ENCODE peak calls at places on chromosome 21, in seven cellular contexts. X is IMR-90, F is epithelial cell of esophagus, D is lower lobe of right lung, C is mammary epithelial cell, O is fibroblast of pulmonary artery, T is AG09309. V is an unnamed sample.

GRCh38 chr21:45209685-45210284 is 77.9 kb downstream of the POFUT2 start:
- DNase-seq in X (no peak), F (no peak), D (no peak), C (no peak), O (no peak), T (no peak), V (no peak)

GRCh38 chr21:34820051-34820450 is 151.3 kb downstream of the CLIC6 start:
- DNase-seq in X (no peak), F (peak; percentile 57), D (no peak), C (no peak), O (no peak), T (no peak), V (no peak)

GRCh38 chr21:45364464-45365185 is 40.3 kb upstream of the COL18A1 start:
- DNase-seq in X (peak; percentile 89), F (no peak), D (no peak), C (peak; percentile 12), O (peak; percentile 87), T (no peak), V (peak; percentile 43)

GRCh38 chr21:24076179-24076578 is 1531.1 kb downstream of the MRPL39 start:
- DNase-seq in X (peak; percentile 52), F (no peak), D (no peak), C (no peak), O (peak; percentile 63), T (no peak), V (peak; percentile 4)

GRCh38 chr21:34967509-34968289 is 81.4 kb downstream of the RUNX1 start:
- DNase-seq in X (peak; percentile 35), F (peak; percentile 76), D (no peak), C (peak; percentile 10), O (no peak), T (no peak), V (no peak)

GRCh38 chr21:46033410-46034404 is 52.1 kb downstream of the COL6A1 start:
- DNase-seq in X (peak; percentile 78), F (no peak), D (no peak), C (no peak), O (no peak), T (no peak), V (no peak)

GRCh38 chr21:39349211-39350093 is 564 bp upstream of the HMGN1 start:
- DNase-seq in X (peak; percentile 90), F (peak; percentile 97), D (peak; percentile 99), C (peak; percentile 97), O (peak; percentile 95), T (peak; percentile 50), V (peak; percentile 80)

GRCh38 chr21:28538987-28539622 is 453.6 kb downstream of the LTN1 start:
- DNase-seq in X (peak; percentile 96), F (peak; percentile 67), D (no peak), C (peak; percentile 69), O (peak; percentile 62), T (peak; percentile 51), V (peak; percentile 86)

GRCh38 chr21:16829532-16829931 is 683.3 kb upstream of the CXADR start:
- DNase-seq in X (no peak), F (no peak), D (no peak), C (no peak), O (no peak), T (no peak), V (no peak)

GRCh38 chr21:45612096-45613019 is 31.2 kb upstream of the PCBP3 start:
- DNase-seq in X (peak; percentile 90), F (no peak), D (no peak), C (peak; percentile 44), O (peak; percentile 82), T (no peak), V (peak; percentile 77)

GRCh38 chr21:40901690-40902089 is 54.7 kb upstream of the DSCAM start:
- DNase-seq in X (no peak), F (no peak), D (no peak), C (no peak), O (no peak), T (no peak), V (no peak)

GRCh38 chr21:39763282-39763970 is 18.4 kb downstream of the IGSF5 start:
- DNase-seq in X (no peak), F (no peak), D (no peak), C (no peak), O (no peak), T (no peak), V (no peak)

GRCh38 chr21:15557925-15558324 is 171.9 kb upstream of the USP25 start:
- DNase-seq in X (no peak), F (no peak), D (no peak), C (no peak), O (no peak), T (no peak), V (no peak)

GRCh38 chr21:35045539-35046222 is 3.4 kb downstream of the RUNX1 start:
- DNase-seq in X (no peak), F (no peak), D (no peak), C (no peak), O (no peak), T (no peak), V (no peak)

GRCh38 chr21:15065381-15066230 is 806 bp upstream of the NRIP1 start:
- DNase-seq in X (peak; percentile 86), F (peak; percentile 73), D (peak; percentile 85), C (peak; percentile 79), O (peak; percentile 92), T (peak; percentile 63), V (peak; percentile 60)

GRCh38 chr21:39885119-39885848 is 18.0 kb downstream of the PCP4 start:
- DNase-seq in X (no peak), F (no peak), D (no peak), C (no peak), O (no peak), T (no peak), V (no peak)

GRCh38 chr21:42124081-42124480 is 53.0 kb downstream of the UMODL1 start:
- DNase-seq in X (no peak), F (no peak), D (no peak), C (no peak), O (no peak), T (no peak), V (no peak)
- H3K4me3 ChIP-seq in X (no peak overlapping the region), F (no peak overlapping the region), D (no peak overlapping the region), C (no peak overlapping the region), O (no peak overlapping the region), T (no peak overlapping the region), V (no peak overlapping the region)

GRCh38 chr21:36706951-36707762 is 8.2 kb downstream of the SIM2 start:
- DNase-seq in X (peak; percentile 37), F (no peak), D (no peak), C (no peak), O (peak; percentile 29), T (no peak), V (no peak)
- H3K4me3 ChIP-seq in X (no peak overlapping the region), F (no peak overlapping the region), D (no peak overlapping the region), C (no peak overlapping the region), O (no peak overlapping the region), T (no peak overlapping the region), V (no peak overlapping the region)

GRCh38 chr21:43868461-43868860 is 3.4 kb downstream of the AGPAT3 start:
- DNase-seq in X (no peak), F (peak; percentile 76), D (no peak), C (peak; percentile 37), O (no peak), T (no peak), V (no peak)
- H3K4me3 ChIP-seq in X (no peak overlapping the region), F (no peak overlapping the region), D (no peak overlapping the region), C (no peak overlapping the region), O (no peak overlapping the region), T (no peak overlapping the region), V (no peak overlapping the region)

GRCh38 chr21:36291509-36291908 is 28.5 kb upstream of the MORC3 start:
- DNase-seq in X (no peak), F (no peak), D (no peak), C (no peak), O (no peak), T (no peak), V (no peak)

DNA sequence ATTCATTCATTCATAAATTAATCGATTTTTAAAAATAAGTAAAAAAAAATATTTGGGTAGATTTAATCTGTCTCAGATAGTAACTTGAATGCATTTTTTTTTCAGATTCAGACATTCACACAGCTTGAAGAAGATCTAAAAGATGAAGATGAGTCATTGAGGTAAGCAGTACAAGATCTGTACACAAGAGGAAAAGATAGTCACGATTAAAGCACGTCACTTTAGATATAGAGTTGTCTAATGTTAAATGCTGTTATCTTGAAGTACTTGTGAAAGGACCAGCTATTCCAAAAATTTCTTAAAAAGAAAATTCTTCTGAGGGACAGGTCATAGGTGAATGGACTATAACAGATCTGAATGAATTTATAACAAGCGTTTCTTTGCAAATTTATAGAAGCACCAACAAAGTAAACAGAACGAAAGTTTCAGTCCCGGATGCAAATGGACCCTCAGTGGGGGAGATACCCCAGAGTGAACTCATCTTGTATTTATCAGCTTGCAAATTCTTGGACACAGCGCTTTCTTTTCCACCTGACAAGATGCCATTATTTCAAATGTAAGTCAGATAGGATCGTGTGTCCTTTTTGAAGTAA is 31.2 kb upstream of the MORC3 start:
- DNase-seq in X (peak; percentile 51), F (peak; percentile 47), D (no peak), C (peak; percentile 15), O (no peak), T (no peak), V (no peak)
- H3K4me3 ChIP-seq in X (peak overlapping the region; percentile 18), F (no peak overlapping the region), D (no peak overlapping the region), C (no peak overlapping the region), O (no peak overlapping the region), T (no peak overlapping the region), V (no peak overlapping the region)

DNA sequence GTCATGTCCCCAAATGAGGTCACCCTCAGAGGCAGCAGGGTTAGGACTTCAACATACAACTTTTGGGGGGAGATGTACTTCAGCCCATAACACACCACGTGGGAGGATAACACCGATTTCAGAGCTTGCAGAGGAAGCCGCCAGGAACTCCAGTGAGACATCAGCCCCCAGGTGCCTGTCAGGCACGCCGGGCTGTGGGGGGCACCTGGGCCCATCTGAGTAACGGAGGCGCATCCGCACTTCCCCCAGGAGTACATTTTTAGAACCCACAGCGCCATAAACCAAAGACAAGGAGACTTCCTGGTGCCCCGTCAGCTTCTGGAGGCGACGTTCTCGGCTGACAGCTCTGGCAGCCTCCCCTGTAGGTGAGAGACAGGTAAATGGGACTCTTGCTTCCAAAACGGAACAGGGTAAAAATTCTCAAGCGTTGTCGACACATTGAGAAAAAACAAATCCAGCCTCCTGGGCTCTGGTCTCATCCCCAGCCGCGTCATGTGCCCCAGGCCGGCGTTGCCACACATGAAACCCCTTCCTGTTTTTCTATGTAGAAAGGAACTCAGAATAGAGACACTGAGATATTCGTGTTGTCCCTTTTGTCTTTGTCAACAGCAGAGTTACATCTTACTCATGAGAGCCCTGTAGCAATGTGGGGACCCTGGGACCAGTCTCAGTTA is 93.3 kb downstream of the PDE9A start:
- DNase-seq in X (no peak), F (no peak), D (peak; percentile 85), C (no peak), O (no peak), T (no peak), V (no peak)
- H3K4me3 ChIP-seq in X (no peak overlapping the region), F (no peak overlapping the region), D (no peak overlapping the region), C (no peak overlapping the region), O (no peak overlapping the region), T (no peak overlapping the region), V (no peak overlapping the region)

DNA sequence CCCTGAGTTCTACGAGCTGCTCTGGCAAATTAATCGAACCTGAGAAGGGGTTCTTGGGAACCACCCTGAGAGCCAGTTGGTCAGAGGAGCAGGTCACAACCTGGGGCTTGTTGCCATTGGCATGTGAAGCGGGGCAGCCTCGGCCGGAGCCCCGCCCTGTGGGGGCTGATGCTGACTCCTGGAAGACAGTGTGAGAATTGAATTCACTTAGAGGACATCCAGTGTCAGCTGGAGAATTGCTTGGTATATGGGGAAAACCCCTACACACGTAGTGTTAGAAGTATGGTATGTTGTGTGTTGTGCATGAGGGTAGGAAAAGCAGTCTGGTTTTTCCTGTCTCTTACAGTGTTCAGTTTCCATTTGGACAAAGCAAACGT is 11.6 kb downstream of the SLC37A1 start:
- DNase-seq in X (peak; percentile 15), F (peak; percentile 54), D (no peak), C (peak; percentile 43), O (peak; percentile 13), T (no peak), V (no peak)
- H3K4me3 ChIP-seq in X (no peak overlapping the region), F (no peak overlapping the region), D (peak overlapping the region; percentile 27), C (no peak overlapping the region), O (no peak overlapping the region), T (no peak overlapping the region), V (no peak overlapping the region)

V was measured in skeletal muscle cell.